ENCODE peak calls at places on chromosome 1, in four cellular contexts. Q is fibroblast of pulmonary artery, V is HepG2, P is A172. A is an unnamed sample.

GRCh38 chr1:51989582-51990477 is 670 bp downstream of the RAB3B start:
- DNase-seq in Q (no peak), V (no peak), P (no peak), A (no peak)

GRCh38 chr1:225811622-225812487 is 1.9 kb downstream of the EPHX1 start:
- DNase-seq in Q (no peak), V (peak; percentile 48), P (no peak), A (no peak)

GRCh38 chr1:8518490-8518801 is 200.5 kb downstream of the SLC45A1 start:
- DNase-seq in Q (no peak), V (no peak), P (no peak), A (no peak)

GRCh38 chr1:85628791-85629531 is 48.4 kb downstream of the CCN1 start:
- DNase-seq in Q (peak; percentile 79), V (peak; percentile 82), P (peak; percentile 75), A (peak; percentile 82)

GRCh38 chr1:17768651-17769241 is 13.6 kb downstream of the ACTL8 start:
- DNase-seq in Q (peak; percentile 59), V (no peak), P (peak; percentile 71), A (peak; percentile 85)

GRCh38 chr1:69648486-69648885 is 80.8 kb downstream of the LRRC7 start:
- DNase-seq in Q (peak; percentile 7), V (no peak), P (no peak), A (no peak)

GRCh38 chr1:246897302-246897701 is 34.4 kb downstream of the AHCTF1 start:
- DNase-seq in Q (no peak), V (no peak), P (no peak), A (no peak)

GRCh38 chr1:221159608-221160007 is 280.4 kb downstream of the HLX start:
- DNase-seq in Q (no peak), V (no peak), P (no peak), A (no peak)

GRCh38 chr1:54645806-54646676 is 4.5 kb downstream of the MROH7 start:
- DNase-seq in Q (peak; percentile 19), V (no peak), P (no peak), A (no peak)

GRCh38 chr1:152251391-152251790 is 27.4 kb upstream of the HRNR start:
- DNase-seq in Q (no peak), V (no peak), P (no peak), A (no peak)

GRCh38 chr1:195097316-195097715 is 1510.9 kb downstream of the KCNT2 start:
- DNase-seq in Q (no peak), V (no peak), P (peak; percentile 44), A (peak; percentile 36)

GRCh38 chr1:227556288-227556687 is 7.1 kb upstream of the ZNF678 start:
- DNase-seq in Q (no peak), V (no peak), P (no peak), A (no peak)

GRCh38 chr1:36565576-36566501 is 83.1 kb upstream of the CSF3R start:
- DNase-seq in Q (no peak), V (no peak), P (no peak), A (no peak)

A was measured in RCC 7860.